ENCODE peak calls at places on chromosomes 4 and X, in ten cellular contexts. A is CD4-positive, alpha-beta memory T cell; W is mucosa of descending colon; M is mammary epithelial cell; U is A549; K is transverse colon; R is aorta; D is cardiac muscle cell; Q is heart right ventricle; T is right atrium auricular region. E is an unnamed sample.

GRCh38 chrX:121579016-121579760 is 531.8 kb downstream of the GLUD2 start:
- DNase-seq in A (no peak), W (peak), M (peak), U (no peak), K (peak), R (no peak), D (peak), Q (no peak), T (no peak), E (no peak)

GRCh38 chr4:28686618-28687017 is 1826.0 kb downstream of the STIM2 start:
- DNase-seq in A (no peak), W (peak), M (peak), U (peak), K (peak), R (no peak), D (peak), Q (peak), T (no peak), E (peak)

GRCh38 chr4:154985673-154986072 is 204.6 kb downstream of the RBM46 start:
- DNase-seq in A (no peak), W (no peak), M (no peak), U (no peak), K (no peak), R (no peak), D (no peak), Q (no peak), T (no peak), E (no peak)

GRCh38 chrX:143058096-143058495 is 32.4 kb downstream of the SPANXN4 start:
- DNase-seq in A (no peak), W (no peak), M (no peak), U (no peak), K (no peak), R (no peak), D (no peak), Q (no peak), T (no peak), E (no peak)

GRCh38 chr4:107901213-107901934 is 30.0 kb upstream of the CYP2U1 start:
- DNase-seq in A (no peak), W (no peak), M (no peak), U (no peak), K (no peak), R (no peak), D (no peak), Q (no peak), T (no peak), E (no peak)

GRCh38 chr4:6562931-6563901 is 11.8 kb upstream of the MAN2B2 start:
- DNase-seq in A (no peak), W (peak), M (peak), U (peak), K (peak), R (no peak), D (peak), Q (no peak), T (no peak), E (no peak)

GRCh38 chrX:331145-331771 is 12.7 kb upstream of the GTPBP6 start:
- DNase-seq in A (no peak), W (no peak), M (no peak), U (no peak), K (no peak), R (peak), D (peak), Q (no peak), T (no peak), E (no peak)

GRCh38 chr4:86942185-86942666 is 7.4 kb downstream of the AFF1 start:
- DNase-seq in A (no peak), W (no peak), M (no peak), U (peak), K (no peak), R (no peak), D (no peak), Q (no peak), T (no peak), E (no peak)

GRCh38 chr4:19947349-19947748 is 304.4 kb upstream of the SLIT2 start:
- DNase-seq in A (no peak), W (no peak), M (no peak), U (no peak), K (no peak), R (no peak), D (no peak), Q (no peak), T (no peak), E (no peak)

GRCh38 chr4:76365636-76366035 is 55.3 kb downstream of the CCDC158 start:
- DNase-seq in A (no peak), W (no peak), M (peak), U (no peak), K (no peak), R (no peak), D (no peak), Q (no peak), T (no peak), E (no peak)

GRCh38 chr4:123411514-123411913 is 14.9 kb downstream of the SPRY1 start:
- DNase-seq in A (no peak), W (no peak), M (no peak), U (no peak), K (no peak), R (no peak), D (no peak), Q (no peak), T (no peak), E (no peak)

GRCh38 chr4:7478665-7479064 is 43.9 kb upstream of the PSAPL1 start:
- DNase-seq in A (no peak), W (no peak), M (no peak), U (no peak), K (no peak), R (no peak), D (no peak), Q (no peak), T (no peak), E (no peak)

GRCh38 chrX:37993857-37994619 is 12.3 kb upstream of the SYTL5 start:
- DNase-seq in A (peak), W (peak), M (peak), U (no peak), K (peak), R (no peak), D (no peak), Q (no peak), T (no peak), E (peak)

GRCh38 chrX:78455901-78456300 is 128.5 kb upstream of the CYSLTR1 start:
- DNase-seq in A (no peak), W (no peak), M (peak), U (no peak), K (no peak), R (no peak), D (no peak), Q (no peak), T (no peak), E (no peak)

GRCh38 chr4:170089743-170090666 is at the start of gene AADAT:
- DNase-seq in A (no peak), W (peak), M (peak), U (peak), K (peak), R (peak), D (peak), Q (peak), T (peak), E (peak)

GRCh38 chrX:17470136-17470535 is 95.1 kb downstream of the NHS start:
- DNase-seq in A (no peak), W (no peak), M (peak), U (no peak), K (no peak), R (no peak), D (no peak), Q (no peak), T (no peak), E (no peak)

GRCh38 chr4:1233641-1234277 is 15.2 kb downstream of the CTBP1 start:
- DNase-seq in A (no peak), W (no peak), M (no peak), U (no peak), K (no peak), R (peak), D (no peak), Q (peak), T (no peak), E (no peak)

GRCh38 chr4:52864816-52865215 is 2.7 kb downstream of the RASL11B start:
- DNase-seq in A (no peak), W (no peak), M (no peak), U (no peak), K (no peak), R (no peak), D (no peak), Q (no peak), T (no peak), E (no peak)

GRCh38 chr4:70768301-70768948 is 46.7 kb downstream of the RUFY3 start:
- DNase-seq in A (no peak), W (no peak), M (no peak), U (no peak), K (no peak), R (no peak), D (no peak), Q (no peak), T (no peak), E (no peak)

GRCh38 chr4:157700898-157701694 is 471.7 kb downstream of the GASK1B start:
- DNase-seq in A (no peak), W (no peak), M (no peak), U (no peak), K (no peak), R (no peak), D (no peak), Q (no peak), T (no peak), E (no peak)

GRCh38 chrX:19751068-19751467 is 136.3 kb downstream of the SH3KBP1 start:
- DNase-seq in A (no peak), W (peak), M (no peak), U (no peak), K (no peak), R (no peak), D (peak), Q (no peak), T (no peak), E (no peak)

GRCh38 chr4:41525129-41525528 is 12.8 kb upstream of the LIMCH1 start:
- DNase-seq in A (no peak), W (no peak), M (peak), U (peak), K (no peak), R (no peak), D (peak), Q (no peak), T (no peak), E (peak)

GRCh38 chr4:80085081-80085480 is 12.1 kb upstream of the ANTXR2 start:
- DNase-seq in A (no peak), W (no peak), M (no peak), U (no peak), K (no peak), R (no peak), D (no peak), Q (no peak), T (no peak), E (no peak)

GRCh38 chrX:20743054-20743453 is 476.3 kb upstream of the RPS6KA3 start:
- DNase-seq in A (no peak), W (no peak), M (no peak), U (no peak), K (no peak), R (no peak), D (no peak), Q (no peak), T (no peak), E (no peak)

GRCh38 chr4:8044244-8044643 is 104.6 kb upstream of the AFAP1 start:
- DNase-seq in A (no peak), W (no peak), M (no peak), U (no peak), K (no peak), R (no peak), D (no peak), Q (no peak), T (no peak), E (no peak)

GRCh38 chr4:94304365-94304971 is 38.2 kb downstream of the HPGDS start:
- DNase-seq in A (peak), W (peak), M (peak), U (peak), K (no peak), R (no peak), D (peak), Q (no peak), T (no peak), E (no peak)

GRCh38 chrX:23008431-23009099 is 8.8 kb downstream of the DDX53 start:
- DNase-seq in A (no peak), W (no peak), M (no peak), U (peak), K (no peak), R (no peak), D (peak), Q (no peak), T (no peak), E (no peak)

DNA sequence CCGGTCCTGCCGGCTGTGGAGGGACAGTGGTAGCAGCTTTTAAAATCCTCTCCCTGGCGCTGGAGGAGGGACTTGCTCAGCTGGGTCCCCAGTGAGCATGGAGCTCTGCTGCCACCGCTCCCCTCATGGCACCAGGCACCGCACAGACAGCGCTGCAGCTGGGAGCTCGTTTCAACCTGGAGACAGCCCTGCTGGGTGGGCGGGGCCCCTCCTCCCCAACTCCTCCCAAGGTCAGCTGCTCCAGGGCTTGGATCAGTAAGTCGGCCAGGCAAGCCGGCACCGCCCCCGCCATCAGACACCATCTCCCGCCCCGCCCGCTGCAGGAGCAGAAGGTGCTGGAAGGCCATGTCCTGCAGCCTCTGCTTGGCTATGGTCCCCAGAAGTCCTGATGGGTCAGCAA is 16.4 kb downstream of the ZFYVE28 start:
- DNase-seq in A (no peak), W (peak), M (peak), U (no peak), K (peak), R (peak), D (peak), Q (peak), T (peak), E (peak)
- H3K4me3 ChIP-seq in A (no peak), W (no peak), M (no peak), U (no peak), K (no peak), R (no peak), D (no peak), Q (no peak), T (peak), E (peak)

DNA sequence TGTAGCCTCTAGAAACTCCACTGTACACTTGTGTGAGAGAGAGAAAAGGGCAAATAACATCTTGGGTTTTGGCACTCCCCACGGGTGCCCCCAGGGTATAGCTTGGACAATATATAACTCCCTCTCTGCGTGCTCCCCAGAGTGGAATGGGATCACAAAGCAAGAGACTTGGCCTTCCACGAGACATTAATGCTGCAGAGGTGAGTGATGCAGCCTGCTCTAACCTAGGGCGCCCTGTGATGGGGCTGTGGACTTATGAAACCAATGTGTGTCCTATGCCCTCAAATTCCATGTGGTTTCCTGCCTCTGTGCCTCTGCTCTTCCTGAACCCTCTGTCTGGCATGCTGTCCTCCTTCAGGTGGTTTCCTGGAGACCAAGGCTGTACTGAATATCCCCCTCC is 22.0 kb upstream of the FAM9C start:
- DNase-seq in A (no peak), W (no peak), M (no peak), U (no peak), K (no peak), R (no peak), D (no peak), Q (no peak), T (no peak), E (no peak)
- H3K4me3 ChIP-seq in A (no peak), W (no peak), M (no peak), U (no peak), K (no peak), R (no peak), D (no peak), Q (no peak), T (no peak), E (no peak)

GRCh38 chr4:113884655-113885054 is 94.8 kb downstream of the ARSJ start:
- DNase-seq in A (no peak), W (no peak), M (no peak), U (no peak), K (no peak), R (no peak), D (no peak), Q (no peak), T (no peak), E (no peak)
- H3K4me3 ChIP-seq in A (no peak), W (no peak), M (no peak), U (no peak), K (no peak), R (no peak), D (no peak), Q (no peak), T (no peak), E (no peak)

DNA sequence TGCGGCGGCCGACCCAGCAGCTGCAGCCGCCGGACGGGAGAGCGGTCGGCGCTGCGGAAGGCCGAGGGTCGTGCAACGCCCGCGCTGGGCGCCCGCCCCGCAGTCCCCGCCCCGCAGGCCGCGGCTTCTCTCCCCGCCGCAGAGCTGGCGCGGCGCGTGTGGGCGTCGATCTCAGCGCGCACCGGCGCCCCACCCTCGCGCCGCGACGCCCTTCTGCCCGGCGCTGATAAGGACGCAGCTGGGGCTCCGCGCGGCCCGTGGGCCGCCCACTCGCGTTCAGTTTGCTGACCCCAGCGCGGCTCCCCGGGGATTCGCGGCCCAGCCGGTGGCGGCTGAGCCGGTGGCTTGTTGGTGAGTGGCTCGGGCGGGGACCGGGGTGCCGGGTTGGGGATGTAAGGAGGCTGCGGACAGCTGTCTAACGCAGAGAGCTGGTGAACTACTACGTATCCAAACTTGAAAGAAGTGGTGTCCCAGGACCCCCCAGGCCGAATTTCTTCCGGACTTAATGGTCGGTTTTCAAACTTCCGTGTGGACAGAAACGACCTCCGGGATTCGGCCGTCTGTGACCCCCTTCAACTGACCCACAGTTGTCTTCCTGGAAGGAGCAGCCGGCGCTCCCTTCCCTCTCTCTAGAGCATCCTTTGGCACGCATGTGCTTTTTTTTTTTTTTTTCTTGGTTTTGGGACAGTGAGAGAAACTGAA is 1.6 kb downstream of the FHDC1 start:
- DNase-seq in A (no peak), W (peak), M (peak), U (peak), K (peak), R (peak), D (peak), Q (peak), T (no peak), E (no peak)
- H3K4me3 ChIP-seq in A (peak), W (peak), M (peak), U (peak), K (peak), R (peak), D (peak), Q (peak), T (peak), E (peak)

GRCh38 chr4:168628251-168628650 is 131.4 kb downstream of the PALLD start:
- DNase-seq in A (no peak), W (no peak), M (no peak), U (no peak), K (no peak), R (no peak), D (no peak), Q (no peak), T (no peak), E (no peak)

GRCh38 chr4:168631241-168632151 is 134.6 kb downstream of the PALLD start:
- DNase-seq in A (no peak), W (peak), M (peak), U (peak), K (peak), R (peak), D (peak), Q (peak), T (peak), E (no peak)

GRCh38 chr4:168629561-168629960 is 132.7 kb downstream of the PALLD start:
- DNase-seq in A (no peak), W (no peak), M (no peak), U (no peak), K (no peak), R (no peak), D (no peak), Q (no peak), T (no peak), E (no peak)

GRCh38 chr4:168632246-168632832 is 135.5 kb downstream of the PALLD start:
- DNase-seq in A (no peak), W (no peak), M (no peak), U (no peak), K (no peak), R (no peak), D (peak), Q (no peak), T (no peak), E (no peak)

GRCh38 chr4:168630445-168631187 is 133.8 kb downstream of the PALLD start:
- DNase-seq in A (no peak), W (no peak), M (peak), U (peak), K (no peak), R (no peak), D (no peak), Q (no peak), T (no peak), E (no peak)
- H3K4me3 ChIP-seq in A (no peak), W (no peak), M (peak), U (peak), K (no peak), R (peak), D (peak), Q (no peak), T (peak), E (no peak)

DNA sequence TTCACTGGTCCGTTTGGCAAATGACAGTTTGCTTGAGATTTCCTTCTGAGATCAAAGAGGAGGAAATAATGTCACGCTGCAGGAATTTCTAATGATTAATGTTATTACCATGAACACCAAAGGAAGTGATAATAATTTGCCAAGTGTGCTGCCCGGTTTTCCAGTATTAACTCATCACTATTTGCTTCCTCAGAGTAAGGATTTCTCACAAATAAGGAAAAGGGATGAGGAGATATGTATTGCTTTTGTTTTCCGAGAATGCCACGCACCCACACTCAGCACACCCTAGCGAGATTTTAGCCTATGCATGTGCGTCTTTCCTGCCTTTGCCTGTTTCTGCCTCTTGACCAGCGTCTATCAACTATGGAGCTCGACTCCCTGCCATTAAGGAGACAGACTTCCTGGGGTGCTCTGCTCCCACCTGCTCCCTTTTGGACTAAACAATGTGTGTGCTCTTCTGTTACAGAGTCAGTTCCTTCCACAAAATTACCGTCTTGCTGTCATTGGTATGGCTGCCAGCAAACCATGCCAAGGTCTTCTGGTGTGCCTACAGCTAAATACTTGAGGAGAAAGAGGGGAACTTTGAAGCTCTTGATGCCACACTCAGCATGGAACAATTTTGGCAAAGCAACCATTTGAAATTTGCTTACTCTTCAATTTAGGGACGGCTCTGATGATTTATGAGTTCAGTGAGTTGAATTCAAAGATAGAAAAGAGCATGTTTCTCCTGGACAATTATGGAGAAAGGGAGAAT is 393.1 kb upstream of the ZFP42 start:
- DNase-seq in A (no peak), W (no peak), M (peak), U (no peak), K (no peak), R (no peak), D (no peak), Q (no peak), T (no peak), E (no peak)
- H3K4me3 ChIP-seq in A (no peak), W (no peak), M (no peak), U (no peak), K (no peak), R (no peak), D (no peak), Q (no peak), T (no peak), E (no peak)

GRCh38 chr4:162245051-162245450 is 81.3 kb upstream of the FSTL5 start:
- DNase-seq in A (no peak), W (no peak), M (no peak), U (no peak), K (no peak), R (no peak), D (no peak), Q (no peak), T (no peak), E (no peak)
- H3K4me3 ChIP-seq in A (no peak), W (no peak), M (no peak), U (no peak), K (no peak), R (no peak), D (no peak), Q (no peak), T (no peak), E (no peak)

GRCh38 chr4:184476660-184477059 is 2.3 kb upstream of the IRF2 start:
- DNase-seq in A (peak), W (no peak), M (no peak), U (no peak), K (no peak), R (no peak), D (no peak), Q (no peak), T (no peak), E (no peak)
- H3K4me3 ChIP-seq in A (no peak), W (no peak), M (no peak), U (no peak), K (no peak), R (no peak), D (no peak), Q (no peak), T (no peak), E (no peak)